ENCODE peak calls at places on chromosome X, in eight cellular contexts. X, P, I, U, A, H, V and S are unnamed samples.

GRCh38 chrX:124747295-124747694 is 400.9 kb downstream of the SH2D1A start:
- DNase-seq in A (no peak), U (no peak), I (no peak), H (no peak), P (no peak), V (no peak), X (no peak), S (no peak)

GRCh38 chrX:115259238-115259875 is 25.5 kb upstream of the LRCH2 start:
- DNase-seq in V (peak), H (no peak), I (no peak), X (no peak), P (no peak), A (no peak), U (no peak), S (no peak)

GRCh38 chrX:99384594-99385374 is 1025.3 kb downstream of the PCDH19 start:
- DNase-seq in H (no peak), U (no peak), X (no peak), V (no peak), I (no peak), P (no peak), A (no peak), S (no peak)

GRCh38 chrX:40091691-40092421 is 5.9 kb downstream of the BCOR start:
- DNase-seq in U (no peak), A (no peak), X (no peak), I (no peak), P (no peak), V (no peak), H (no peak), S (no peak)

GRCh38 chrX:55714111-55714510 is 3.4 kb upstream of the RRAGB start:
- DNase-seq in U (no peak), A (no peak), H (no peak), X (no peak), V (no peak), I (no peak), P (no peak), S (no peak)

GRCh38 chrX:68693481-68694410 is 46.3 kb downstream of the STARD8 start:
- DNase-seq in X (no peak), V (peak), I (peak), A (no peak), H (no peak), U (peak), P (peak), S (peak)

GRCh38 chrX:150504399-150505186 is 63.8 kb upstream of the MTM1 start:
- DNase-seq in V (no peak), H (no peak), I (no peak), X (no peak), U (no peak), P (no peak), A (no peak), S (no peak)

GRCh38 chrX:55057691-55058249 is 17.1 kb upstream of the PAGE2B start:
- DNase-seq in U (peak), V (peak), A (peak), P (peak), H (no peak), I (no peak), X (peak), S (peak)

GRCh38 chrX:26442340-26442739 is 226.4 kb downstream of the MAGEB5 start:
- DNase-seq in A (no peak), P (no peak), U (no peak), X (no peak), V (peak), I (no peak), H (no peak), S (no peak)

GRCh38 chrX:116009871-116010710 is 160.5 kb upstream of the AGTR2 start:
- DNase-seq in H (no peak), A (no peak), V (no peak), U (no peak), I (no peak), P (no peak), X (no peak), S (peak)

GRCh38 chrX:12967711-12968465 is 7.0 kb upstream of the TMSB4X start:
- DNase-seq in V (no peak), X (no peak), P (no peak), I (no peak), A (no peak), H (no peak), U (no peak), S (no peak)

GRCh38 chrX:31497086-31497485 is 425.2 kb upstream of the FTHL17 start:
- DNase-seq in I (no peak), X (no peak), P (no peak), A (no peak), U (no peak), H (no peak), V (peak), S (no peak)

GRCh38 chrX:40105791-40106676 is 8.3 kb upstream of the BCOR start:
- DNase-seq in V (peak), I (peak), X (peak), P (peak), U (no peak), H (no peak), A (peak), S (no peak)

GRCh38 chrX:119734897-119735339 is 23.5 kb upstream of the SOWAHD start:
- DNase-seq in H (no peak), P (no peak), I (peak), X (no peak), U (no peak), V (peak), A (no peak), S (no peak)

GRCh38 chrX:151975228-151975593 is 735 bp upstream of the GABRE start:
- DNase-seq in A (no peak), V (no peak), U (no peak), P (no peak), H (no peak), I (no peak), X (no peak), S (no peak)

GRCh38 chrX:63508668-63509067 is 157.5 kb upstream of the SPIN4 start:
- DNase-seq in X (no peak), A (no peak), I (no peak), H (no peak), P (no peak), U (no peak), V (no peak), S (no peak)

GRCh38 chrX:139290310-139290709 is 240.2 kb upstream of the F9 start:
- DNase-seq in I (no peak), H (no peak), X (no peak), A (no peak), V (no peak), P (no peak), U (no peak), S (no peak)

GRCh38 chrX:13418126-13419091 is 98.6 kb upstream of the ATXN3L start:
- DNase-seq in X (no peak), A (no peak), V (peak), I (no peak), H (no peak), U (no peak), P (no peak), S (no peak)

GRCh38 chrX:100098660-100099375 is 311.3 kb downstream of the PCDH19 start:
- DNase-seq in U (no peak), V (peak), I (no peak), X (no peak), H (no peak), P (no peak), A (no peak), S (no peak)

GRCh38 chrX:63281465-63281864 is 69.7 kb downstream of the SPIN4 start:
- DNase-seq in A (no peak), X (no peak), U (no peak), P (no peak), V (no peak), I (no peak), H (no peak), S (no peak)

GRCh38 chrX:101658661-101659477 is 781 bp downstream of the ARMCX2 start:
- DNase-seq in U (no peak), P (peak), X (no peak), H (no peak), I (peak), V (peak), A (peak), S (peak)

GRCh38 chrX:34810364-34810763 is 132.2 kb upstream of the FAM47B start:
- DNase-seq in X (no peak), I (no peak), V (peak), U (no peak), A (no peak), P (no peak), H (no peak), S (no peak)

GRCh38 chrX:70292788-70293187 is 2.9 kb downstream of the KIF4A start:
- DNase-seq in U (no peak), I (no peak), V (peak), A (no peak), H (no peak), X (no peak), P (no peak), S (no peak)

GRCh38 chrX:53087378-53087777 is 5.2 kb downstream of the TSPYL2 start:
- DNase-seq in X (no peak), H (no peak), P (no peak), U (no peak), A (no peak), I (no peak), V (no peak), S (no peak)

GRCh38 chrX:151015684-151016083 is 32.5 kb downstream of the HMGB3 start:
- DNase-seq in A (no peak), H (no peak), X (no peak), I (no peak), V (no peak), U (no peak), P (no peak), S (no peak)

GRCh38 chrX:65148232-65148631 is 172.0 kb upstream of the ZC4H2 start:
- DNase-seq in I (no peak), A (no peak), H (no peak), V (no peak), P (no peak), U (no peak), X (no peak), S (no peak)

GRCh38 chrX:38095971-38096529 is 89.7 kb downstream of the SYTL5 start:
- DNase-seq in P (no peak), A (no peak), H (no peak), I (no peak), U (no peak), X (no peak), V (no peak), S (no peak)

GRCh38 chrX:51851507-51852085 is 41.8 kb upstream of the MAGED1 start:
- DNase-seq in H (no peak), P (no peak), V (no peak), A (no peak), X (no peak), I (no peak), U (no peak), S (no peak)

GRCh38 chrX:51853251-51853650 is 40.2 kb upstream of the MAGED1 start:
- DNase-seq in P (no peak), H (no peak), A (no peak), V (no peak), U (no peak), I (no peak), X (no peak), S (no peak)

GRCh38 chrX:51855698-51856097 is 37.7 kb upstream of the MAGED1 start:
- DNase-seq in H (no peak), P (no peak), U (no peak), X (no peak), I (no peak), A (no peak), V (no peak), S (no peak)

GRCh38 chrX:51852096-51852495 is 41.3 kb upstream of the MAGED1 start:
- DNase-seq in H (no peak), A (no peak), X (no peak), U (no peak), I (no peak), P (no peak), V (no peak), S (no peak)

DNA sequence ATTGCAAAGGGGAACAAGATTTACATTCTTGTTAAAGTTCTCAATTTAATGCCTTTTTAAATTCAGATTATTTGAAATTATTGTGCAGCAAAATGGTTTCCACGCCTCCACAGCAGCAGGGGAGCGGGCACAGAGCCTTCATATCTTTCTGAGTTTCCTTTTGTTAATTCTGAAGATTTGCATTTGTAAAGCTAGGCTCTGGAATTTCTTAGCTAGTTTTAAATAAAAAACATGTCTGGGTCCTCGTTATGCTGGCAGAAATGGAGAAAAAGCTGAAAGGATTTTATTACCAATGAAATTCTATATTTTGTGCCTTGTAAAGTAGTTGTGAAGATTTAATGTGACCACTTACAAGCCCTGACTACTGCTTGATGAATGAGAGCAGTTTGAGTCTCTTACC is 40.8 kb upstream of the MAGED1 start:
- DNase-seq in H (no peak), U (no peak), A (no peak), I (no peak), P (no peak), X (no peak), V (no peak), S (no peak)
- TF ChIP-seq CTCF in H (no peak), U (no peak), A (no peak), I (no peak), P (no peak), X (no peak), V (no peak), S (no peak)

GRCh38 chrX:48511561-48511960 is 2.8 kb downstream of the PORCN start:
- DNase-seq in X (no peak), I (no peak), V (peak), P (no peak), H (no peak), A (no peak), U (no peak), S (no peak)
- TF ChIP-seq CTCF in X (peak), I (no peak), V (peak), P (peak), H (peak), A (no peak), U (peak), S (peak)

GRCh38 chrX:46408553-46409407 is 136.4 kb downstream of the ZNF674 start:
- DNase-seq in H (peak), P (peak), U (peak), X (peak), V (peak), I (peak), A (peak), S (peak)
- TF ChIP-seq CTCF in H (peak), P (peak), U (peak), X (peak), V (peak), I (no peak), A (peak), S (peak)

GRCh38 chrX:30144221-30144620 is 71.1 kb upstream of the MAGEB2 start:
- DNase-seq in P (no peak), V (no peak), A (no peak), X (no peak), U (no peak), H (no peak), I (no peak), S (no peak)

GRCh38 chrX:30144971-30145731 is 70.2 kb upstream of the MAGEB2 start:
- DNase-seq in U (no peak), P (no peak), A (no peak), H (no peak), I (no peak), V (no peak), X (no peak), S (no peak)

DNA sequence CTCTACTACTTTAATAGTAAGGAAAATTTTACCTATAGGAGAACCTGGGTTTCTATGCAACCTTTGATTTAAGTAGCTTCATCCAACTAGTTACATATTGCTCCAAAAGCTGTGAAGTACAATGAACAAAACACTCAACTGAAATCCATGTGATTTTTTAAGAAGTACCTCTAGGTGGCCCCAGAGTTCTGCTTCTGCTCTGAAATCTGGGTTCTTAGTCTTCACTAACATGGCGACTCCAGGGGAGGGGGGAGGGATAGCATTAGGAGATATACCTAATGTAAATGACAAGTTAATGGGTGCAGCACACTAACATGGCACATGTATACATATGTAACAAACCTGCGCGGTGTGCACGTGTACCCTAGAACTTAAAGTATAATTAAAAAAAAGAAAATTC is 73.4 kb upstream of the MAGEB2 start:
- DNase-seq in P (no peak), U (peak), X (peak), V (peak), H (peak), I (no peak), A (no peak), S (no peak)
- TF ChIP-seq CTCF in P (peak), U (peak), X (peak), V (peak), H (peak), I (no peak), A (no peak), S (peak)

DNA sequence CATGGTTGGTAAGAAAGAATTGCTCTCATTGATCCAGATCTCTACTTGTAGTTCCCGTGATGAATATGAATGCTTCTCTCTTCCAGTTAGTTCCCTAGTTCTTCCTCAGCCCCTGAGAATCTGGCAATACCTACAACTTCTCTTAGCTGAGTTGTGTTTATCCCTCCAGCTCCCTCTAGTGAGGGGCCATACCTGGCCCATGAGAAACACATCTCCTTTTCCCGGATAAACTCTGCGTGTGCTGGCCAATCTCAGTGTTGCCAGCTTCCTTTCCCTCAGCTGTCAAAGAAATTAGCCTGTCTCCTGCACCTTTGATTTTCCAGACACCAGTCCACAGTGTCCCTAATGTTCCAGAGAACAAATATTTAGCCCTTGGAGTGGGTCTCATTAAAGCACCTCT is 5.7 kb downstream of the CBLL2 start:
- DNase-seq in I (no peak), X (no peak), P (no peak), V (peak), H (no peak), U (no peak), A (no peak), S (no peak)
- TF ChIP-seq CTCF in I (no peak), X (no peak), P (no peak), V (no peak), H (peak), U (no peak), A (no peak), S (no peak)

GRCh38 chrX:112071132-112071531 is 11.4 kb downstream of the TRPC5 start:
- DNase-seq in X (no peak), I (no peak), P (no peak), V (no peak), H (no peak), U (no peak), A (no peak), S (no peak)
- TF ChIP-seq CTCF in X (no peak), I (no peak), P (no peak), V (no peak), H (no peak), U (no peak), A (no peak), S (no peak)

DNA sequence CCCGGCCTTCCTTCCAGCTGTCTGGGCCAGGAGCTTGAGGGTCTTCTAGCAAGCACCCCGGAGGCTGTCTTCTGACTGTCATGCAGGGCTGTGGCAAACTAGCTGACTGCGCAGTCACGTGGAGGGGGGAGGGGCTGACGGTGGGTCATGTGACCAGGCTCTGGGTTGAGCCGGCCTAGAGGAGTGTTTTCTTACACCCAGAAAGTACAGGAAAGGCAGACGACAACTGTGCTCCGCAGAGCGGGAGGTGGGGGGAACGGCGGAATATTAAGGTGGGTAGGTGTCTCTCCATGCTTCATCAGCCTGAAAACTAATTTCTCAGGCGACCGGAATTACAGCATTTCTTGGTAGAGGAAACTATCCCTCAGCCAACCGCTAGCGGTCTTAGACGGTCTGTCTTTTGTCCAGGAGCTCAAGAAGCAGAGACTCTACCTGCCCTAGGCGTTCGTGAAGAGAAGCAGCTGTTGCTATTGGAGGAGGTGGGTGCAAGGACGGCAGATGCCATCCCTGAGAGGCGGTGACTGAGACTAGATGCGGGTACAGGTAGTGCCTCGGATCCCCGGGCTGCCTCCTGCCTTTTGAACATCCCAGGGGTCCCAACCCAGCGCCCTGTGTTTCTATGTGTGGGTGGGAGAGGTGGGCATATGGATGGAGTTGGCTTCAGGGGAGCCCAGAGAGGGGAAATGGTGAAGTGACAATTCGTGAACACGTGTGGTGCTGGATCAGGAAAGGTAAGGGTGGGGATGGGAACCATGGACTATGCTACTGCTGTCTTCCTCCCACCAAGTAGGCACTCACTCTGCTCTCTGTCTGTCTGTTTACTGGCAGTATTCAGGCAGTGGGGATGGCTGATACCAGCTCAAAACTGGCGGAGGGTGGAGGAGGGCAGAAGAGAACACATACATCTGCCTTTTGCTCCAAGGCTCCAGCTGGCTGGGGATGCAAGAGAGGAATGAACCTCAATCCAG is 8.8 kb downstream of the GPRASP1 start:
- DNase-seq in P (peak), A (peak), U (no peak), I (peak), H (no peak), X (peak), V (peak), S (peak)
- TF ChIP-seq CTCF in P (peak), A (peak), U (peak), I (no peak), H (peak), X (no peak), V (peak), S (no peak)

GRCh38 chrX:137428777-137429564 is 137.0 kb upstream of the ZIC3 start:
- DNase-seq in X (no peak), U (no peak), A (no peak), V (no peak), H (no peak), P (no peak), I (no peak), S (no peak)
- TF ChIP-seq CTCF in X (no peak), U (no peak), A (no peak), V (no peak), H (no peak), P (peak), I (no peak), S (no peak)

GRCh38 chrX:17689971-17690409 is 47.3 kb upstream of the SCML1 start:
- DNase-seq in U (peak), P (peak), I (peak), A (no peak), X (peak), H (peak), V (peak), S (peak)
- TF ChIP-seq CTCF in U (peak), P (peak), I (no peak), A (peak), X (peak), H (peak), V (peak), S (peak)

GRCh38 chrX:72360326-72360725 is 54.6 kb upstream of the CITED1 start:
- DNase-seq in U (no peak), H (no peak), X (no peak), I (no peak), V (no peak), P (no peak), A (no peak), S (no peak)
- TF ChIP-seq CTCF in U (no peak), H (no peak), X (no peak), I (no peak), V (no peak), P (no peak), A (no peak), S (no peak)